ENCODE peak calls at places on chromosomes 1 and 21, in seven cellular contexts. S is activated naive CD4-positive, alpha-beta T cell; M is NCI-H446; N is endothelial cell; O is neuronal stem cell; T is neural crest cell; D is upper lobe of right lung. I is an unnamed sample.

GRCh38 chr1:76330993-76331603 is 256.6 kb downstream of the ST6GALNAC3 start:
- DNase-seq in N (peak), S (no peak), T (peak), M (peak), O (peak), D (no peak), I (no peak)

GRCh38 chr1:110412576-110412975 is 5.1 kb upstream of the LAMTOR5 start:
- DNase-seq in O (peak), T (peak), M (peak), D (peak), S (peak), N (peak), I (no peak)

GRCh38 chr1:238562376-238562775 is 671.7 kb upstream of the ZP4 start:
- DNase-seq in M (no peak), O (no peak), D (no peak), T (no peak), N (no peak), S (no peak), I (no peak)

GRCh38 chr1:21725738-21726392 is 56.7 kb upstream of the RAP1GAP start:
- DNase-seq in S (no peak), T (no peak), M (no peak), O (peak), N (no peak), D (no peak), I (no peak)

GRCh38 chr1:53946252-53947171 is at the start of gene LRRC42:
- DNase-seq in T (no peak), N (no peak), S (peak), O (no peak), D (no peak), M (peak), I (no peak)

GRCh38 chr1:198749279-198749678 is 110.4 kb downstream of the PTPRC start:
- DNase-seq in S (no peak), N (no peak), T (no peak), D (no peak), O (no peak), M (no peak), I (no peak)

GRCh38 chr1:203592728-203593127 is 33.9 kb upstream of the ATP2B4 start:
- DNase-seq in D (no peak), S (no peak), O (no peak), N (no peak), T (no peak), M (no peak), I (no peak)

GRCh38 chr1:44361478-44361877 is 6.4 kb upstream of the ERI3 start:
- DNase-seq in S (no peak), N (no peak), O (no peak), M (no peak), T (no peak), D (no peak), I (no peak)

GRCh38 chr1:2349821-2350220 is 41.5 kb downstream of the MORN1 start:
- DNase-seq in D (peak), N (no peak), T (no peak), S (no peak), O (no peak), M (no peak), I (no peak)

GRCh38 chr21:45508607-45509565 is 33.4 kb downstream of the SLC19A1 start:
- DNase-seq in D (peak), S (no peak), M (no peak), T (no peak), N (no peak), O (no peak), I (peak)

GRCh38 chr1:172321429-172321828 is 99.1 kb upstream of the C1orf105 start:
- DNase-seq in N (no peak), S (no peak), M (peak), O (no peak), T (no peak), D (no peak), I (no peak)

GRCh38 chr1:31814631-31815306 is 1.1 kb downstream of the SPOCD1 start:
- DNase-seq in T (no peak), N (no peak), S (no peak), M (no peak), D (no peak), O (no peak), I (no peak)

GRCh38 chr1:160672118-160672517 is 25.3 kb upstream of the SLAMF1 start:
- DNase-seq in N (no peak), D (no peak), T (no peak), S (no peak), O (no peak), M (no peak), I (no peak)

I was measured in chondrocyte.